ENCODE peak calls at places on chromosomes 7 and 10, in six cellular contexts. One of them, this sample, is unnamed.

GRCh38 chr10:43671659-43672555 is 23.2 kb upstream of the ZNF32 start:
- DNase-seq in HepG2: peak
- DNase-seq in endothelial cell of umbilical vein: peak
- DNase-seq in K562: peak
- DNase-seq in GM12878: no peak
- DNase-seq in A549: peak
- DNase-seq in this sample: peak

GRCh38 chr7:92641921-92642511 is 51.8 kb upstream of the FAM133B start:
- DNase-seq in K562: no peak
- DNase-seq in A549: no peak
- DNase-seq in endothelial cell of umbilical vein: peak
- DNase-seq in HepG2: no peak
- DNase-seq in GM12878: no peak
- DNase-seq in this sample: peak

GRCh38 chr7:114364151-114364550 is 50.5 kb upstream of the FOXP2 start:
- DNase-seq in GM12878: no peak
- DNase-seq in K562: no peak
- DNase-seq in A549: no peak
- DNase-seq in endothelial cell of umbilical vein: no peak
- DNase-seq in HepG2: no peak
- DNase-seq in this sample: no peak

GRCh38 chr7:116249969-116250553 is 39.7 kb downstream of the TES start:
- DNase-seq in HepG2: peak
- DNase-seq in GM12878: no peak
- DNase-seq in endothelial cell of umbilical vein: peak
- DNase-seq in A549: peak
- DNase-seq in K562: peak
- DNase-seq in this sample: peak

GRCh38 chr10:120485946-120486345 is 28.9 kb downstream of the PLPP4 start:
- DNase-seq in GM12878: no peak
- DNase-seq in A549: no peak
- DNase-seq in endothelial cell of umbilical vein: no peak
- DNase-seq in K562: no peak
- DNase-seq in HepG2: no peak
- DNase-seq in this sample: no peak

GRCh38 chr10:96406091-96406490 is 47.3 kb upstream of the OPALIN start:
- DNase-seq in A549: no peak
- DNase-seq in GM12878: no peak
- DNase-seq in endothelial cell of umbilical vein: no peak
- DNase-seq in K562: no peak
- DNase-seq in HepG2: no peak
- DNase-seq in this sample: no peak

GRCh38 chr7:22610871-22611757 is 111.1 kb upstream of the STEAP1B start:
- DNase-seq in HepG2: no peak
- DNase-seq in endothelial cell of umbilical vein: no peak
- DNase-seq in K562: no peak
- DNase-seq in A549: no peak
- DNase-seq in GM12878: no peak
- DNase-seq in this sample: no peak

GRCh38 chr7:152761116-152761748 is 1.7 kb downstream of the ACTR3B start:
- DNase-seq in GM12878: no peak
- DNase-seq in A549: no peak
- DNase-seq in HepG2: no peak
- DNase-seq in K562: peak
- DNase-seq in endothelial cell of umbilical vein: no peak
- DNase-seq in this sample: no peak

GRCh38 chr10:91162050-91162494 is 58.4 kb upstream of the PCGF5 start:
- DNase-seq in K562: peak
- DNase-seq in HepG2: peak
- DNase-seq in endothelial cell of umbilical vein: no peak
- DNase-seq in A549: peak
- DNase-seq in GM12878: no peak
- DNase-seq in this sample: no peak

GRCh38 chr7:81478664-81479063 is 291.2 kb downstream of the HGF start:
- DNase-seq in A549: no peak
- DNase-seq in endothelial cell of umbilical vein: no peak
- DNase-seq in GM12878: no peak
- DNase-seq in HepG2: peak
- DNase-seq in K562: no peak
- DNase-seq in this sample: no peak

DNA sequence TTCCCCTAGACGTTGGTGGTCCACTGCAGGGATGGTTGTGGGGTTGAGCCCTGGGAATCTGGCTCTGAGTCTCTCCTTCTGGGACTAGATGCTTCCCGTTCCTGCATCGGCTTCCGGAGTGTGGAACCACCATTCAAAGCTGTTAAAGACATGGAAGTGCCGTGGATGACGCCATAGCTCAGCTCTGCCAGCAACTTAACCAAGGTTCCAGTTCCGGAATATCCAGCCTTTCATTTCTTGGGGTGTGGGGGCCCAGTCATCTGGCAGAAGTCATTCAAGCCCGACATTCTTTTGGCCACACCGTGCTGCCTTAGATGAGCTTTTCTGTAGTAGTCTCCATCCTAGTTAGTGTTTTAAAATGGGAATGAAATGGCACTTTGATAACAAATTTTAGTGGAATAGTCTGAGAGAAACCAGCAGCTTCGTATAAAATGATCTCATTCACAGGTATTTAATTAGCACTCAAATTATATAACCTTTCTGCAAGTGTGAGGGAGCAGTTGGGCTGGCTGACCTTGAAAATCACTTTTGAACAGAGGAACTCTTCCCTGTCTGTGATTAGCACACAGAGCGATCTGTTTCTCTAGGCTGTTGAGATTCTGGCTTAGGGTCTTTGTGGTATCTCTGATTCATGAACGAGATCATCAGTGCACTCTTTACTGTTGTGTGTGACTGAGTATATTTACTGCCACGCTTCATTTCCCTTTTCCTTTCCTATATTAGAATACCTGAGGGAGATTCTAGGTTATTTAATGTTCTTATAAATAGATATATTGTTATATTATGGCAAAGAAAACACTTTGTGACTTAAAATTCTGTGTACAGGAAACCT is 19.9 kb downstream of the LMTK2 start:
- DNase-seq in A549: no peak
- DNase-seq in endothelial cell of umbilical vein: no peak
- DNase-seq in GM12878: no peak
- DNase-seq in HepG2: peak
- DNase-seq in K562: no peak
- DNase-seq in this sample: no peak
- TF ChIP-seq MYC in A549: no peak
- TF ChIP-seq MYC in endothelial cell of umbilical vein: no peak
- TF ChIP-seq MYC in GM12878: no peak
- TF ChIP-seq MYC in HepG2: no peak
- TF ChIP-seq MYC in K562: no peak
- TF ChIP-seq MYC in this sample: no peak

GRCh38 chr7:139242741-139243281 is 11.8 kb downstream of the UBN2 start:
- DNase-seq in HepG2: no peak
- DNase-seq in GM12878: no peak
- DNase-seq in K562: peak
- DNase-seq in endothelial cell of umbilical vein: peak
- DNase-seq in A549: no peak
- DNase-seq in this sample: no peak
- TF ChIP-seq POLR2A in HepG2: no peak
- TF ChIP-seq POLR2A in GM12878: no peak
- TF ChIP-seq POLR2A in K562: no peak
- TF ChIP-seq POLR2A in endothelial cell of umbilical vein: no peak
- TF ChIP-seq POLR2A in A549: no peak
- TF ChIP-seq POLR2A in this sample: no peak

GRCh38 chr7:229184-229964 is 37.0 kb downstream of the FAM20C start:
- DNase-seq in K562: no peak
- DNase-seq in A549: no peak
- DNase-seq in endothelial cell of umbilical vein: no peak
- DNase-seq in HepG2: no peak
- DNase-seq in GM12878: no peak
- DNase-seq in this sample: no peak
- TF ChIP-seq MYC in K562: no peak
- TF ChIP-seq MYC in A549: no peak
- TF ChIP-seq MYC in endothelial cell of umbilical vein: no peak
- TF ChIP-seq MYC in HepG2: no peak
- TF ChIP-seq MYC in GM12878: no peak
- TF ChIP-seq MYC in this sample: no peak

GRCh38 chr7:102469351-102469971 is 4.7 kb downstream of the LRWD1 start:
- DNase-seq in endothelial cell of umbilical vein: no peak
- DNase-seq in GM12878: no peak
- DNase-seq in K562: no peak
- DNase-seq in HepG2: no peak
- DNase-seq in A549: no peak
- DNase-seq in this sample: no peak

GRCh38 chr7:102473271-102473991 is 5.3 kb downstream of the POLR2J start:
- DNase-seq in endothelial cell of umbilical vein: no peak
- DNase-seq in K562: no peak
- DNase-seq in A549: no peak
- DNase-seq in HepG2: no peak
- DNase-seq in GM12878: no peak
- DNase-seq in this sample: no peak

GRCh38 chr7:102471791-102472125 is 7.0 kb downstream of the POLR2J start:
- DNase-seq in A549: no peak
- DNase-seq in HepG2: no peak
- DNase-seq in K562: no peak
- DNase-seq in GM12878: no peak
- DNase-seq in endothelial cell of umbilical vein: no peak
- DNase-seq in this sample: no peak

GRCh38 chr7:102469972-102470825 is 5.4 kb downstream of the LRWD1 start:
- DNase-seq in endothelial cell of umbilical vein: no peak
- DNase-seq in K562: no peak
- DNase-seq in HepG2: no peak
- DNase-seq in GM12878: no peak
- DNase-seq in A549: no peak
- DNase-seq in this sample: no peak

GRCh38 chr7:102472126-102473041 is 6.3 kb downstream of the POLR2J start:
- DNase-seq in GM12878: no peak
- DNase-seq in A549: no peak
- DNase-seq in HepG2: no peak
- DNase-seq in K562: peak
- DNase-seq in endothelial cell of umbilical vein: no peak
- DNase-seq in this sample: no peak
- TF ChIP-seq POLR2A in GM12878: peak
- TF ChIP-seq POLR2A in A549: no peak
- TF ChIP-seq POLR2A in HepG2: no peak
- TF ChIP-seq POLR2A in K562: peak
- TF ChIP-seq POLR2A in endothelial cell of umbilical vein: no peak
- TF ChIP-seq POLR2A in this sample: no peak

GRCh38 chr7:27453702-27454405 is 208.8 kb downstream of the HIBADH start:
- DNase-seq in HepG2: peak
- DNase-seq in K562: peak
- DNase-seq in endothelial cell of umbilical vein: peak
- DNase-seq in A549: no peak
- DNase-seq in GM12878: no peak
- DNase-seq in this sample: peak
- TF ChIP-seq MYC in HepG2: no peak
- TF ChIP-seq MYC in K562: no peak
- TF ChIP-seq MYC in endothelial cell of umbilical vein: no peak
- TF ChIP-seq MYC in A549: no peak
- TF ChIP-seq MYC in GM12878: no peak
- TF ChIP-seq MYC in this sample: no peak

GRCh38 chr10:103651783-103652476 is 158.4 kb downstream of the NEURL1 start:
- DNase-seq in K562: no peak
- DNase-seq in A549: no peak
- DNase-seq in GM12878: no peak
- DNase-seq in endothelial cell of umbilical vein: no peak
- DNase-seq in HepG2: peak
- DNase-seq in this sample: no peak
- TF ChIP-seq POLR2A in K562: no peak
- TF ChIP-seq POLR2A in A549: no peak
- TF ChIP-seq POLR2A in GM12878: no peak
- TF ChIP-seq POLR2A in endothelial cell of umbilical vein: no peak
- TF ChIP-seq POLR2A in HepG2: no peak
- TF ChIP-seq POLR2A in this sample: no peak

GRCh38 chr7:71630521-71630920 is 498.6 kb downstream of the GALNT17 start:
- DNase-seq in HepG2: no peak
- DNase-seq in K562: no peak
- DNase-seq in endothelial cell of umbilical vein: no peak
- DNase-seq in GM12878: no peak
- DNase-seq in A549: no peak
- DNase-seq in this sample: no peak

GRCh38 chr7:71637578-71637977 is 505.6 kb downstream of the GALNT17 start:
- DNase-seq in K562: no peak
- DNase-seq in A549: no peak
- DNase-seq in HepG2: no peak
- DNase-seq in GM12878: no peak
- DNase-seq in endothelial cell of umbilical vein: no peak
- DNase-seq in this sample: no peak

GRCh38 chr7:71636329-71636728 is 504.4 kb downstream of the GALNT17 start:
- DNase-seq in A549: no peak
- DNase-seq in K562: no peak
- DNase-seq in HepG2: no peak
- DNase-seq in GM12878: no peak
- DNase-seq in endothelial cell of umbilical vein: no peak
- DNase-seq in this sample: peak

GRCh38 chr7:71638108-71638507 is 506.2 kb downstream of the GALNT17 start:
- DNase-seq in K562: no peak
- DNase-seq in endothelial cell of umbilical vein: no peak
- DNase-seq in GM12878: no peak
- DNase-seq in A549: no peak
- DNase-seq in HepG2: no peak
- DNase-seq in this sample: no peak

GRCh38 chr7:71633571-71634008 is 501.6 kb downstream of the GALNT17 start:
- DNase-seq in A549: peak
- DNase-seq in endothelial cell of umbilical vein: no peak
- DNase-seq in K562: no peak
- DNase-seq in GM12878: no peak
- DNase-seq in HepG2: peak
- DNase-seq in this sample: peak
- TF ChIP-seq MYC in A549: no peak
- TF ChIP-seq MYC in endothelial cell of umbilical vein: no peak
- TF ChIP-seq MYC in K562: no peak
- TF ChIP-seq MYC in GM12878: no peak
- TF ChIP-seq MYC in HepG2: no peak
- TF ChIP-seq MYC in this sample: no peak

DNA sequence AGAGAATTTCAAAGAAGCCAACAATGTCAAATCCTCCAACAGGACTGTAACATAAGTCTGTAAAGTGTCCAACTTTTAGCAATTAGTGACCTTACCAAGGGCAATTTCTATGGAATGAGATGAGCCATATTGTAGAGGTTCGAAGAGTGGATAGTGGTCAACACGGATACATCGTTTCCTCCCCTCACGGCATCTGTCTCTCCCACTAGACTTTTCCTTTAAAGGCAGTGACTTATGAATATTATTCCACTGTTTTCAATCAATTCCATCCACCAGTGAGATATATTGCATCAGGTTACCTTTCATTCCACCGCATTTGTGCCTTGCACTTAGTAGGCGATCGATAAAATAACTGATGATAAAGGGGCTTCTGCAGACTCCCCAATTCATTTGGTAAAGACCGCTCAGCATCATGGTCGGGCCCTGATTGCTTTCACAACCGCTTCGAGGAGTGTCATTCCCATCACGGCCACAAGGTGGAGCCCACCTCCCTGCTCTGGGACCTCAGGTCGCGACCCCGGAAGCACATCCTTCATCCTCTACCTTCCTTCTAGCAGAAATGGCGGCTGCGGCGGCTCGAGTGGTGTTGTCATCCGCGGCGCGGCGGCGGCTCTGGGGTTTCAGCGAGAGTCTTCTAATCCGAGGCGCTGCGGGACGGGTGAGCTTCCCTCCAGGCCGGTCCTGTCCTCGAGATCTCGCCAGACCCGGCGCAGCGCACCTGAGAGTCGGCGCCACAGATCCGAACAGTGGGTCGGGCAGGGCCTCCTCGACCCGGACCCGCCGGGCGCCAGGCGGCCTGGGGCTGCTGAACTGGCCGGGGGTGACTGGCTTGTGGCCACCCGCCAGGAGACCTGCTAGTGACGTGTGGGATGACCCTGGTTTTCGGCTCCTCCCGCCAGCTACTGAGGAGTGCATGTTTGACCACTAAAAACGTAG is at the start of gene PMPCB:
- DNase-seq in HepG2: peak
- DNase-seq in A549: peak
- DNase-seq in GM12878: peak
- DNase-seq in K562: peak
- DNase-seq in endothelial cell of umbilical vein: peak
- DNase-seq in this sample: peak
- TF ChIP-seq POLR2A in HepG2: peak
- TF ChIP-seq POLR2A in A549: peak
- TF ChIP-seq POLR2A in GM12878: peak
- TF ChIP-seq POLR2A in K562: peak
- TF ChIP-seq POLR2A in endothelial cell of umbilical vein: no peak
- TF ChIP-seq POLR2A in this sample: peak

This sample was measured in NB4.